ENCODE peak calls at places on chromosomes 11 and 22, in eight cellular contexts. E, M, X, N, V, W, O and Y are unnamed samples.

GRCh38 chr22:41352058-41352457 is 29.7 kb upstream of the TEF start:
- DNase-seq in N (no peak), X (no peak), E (no peak), O (no peak), M (no peak), V (no peak), W (no peak), Y (no peak)

GRCh38 chr11:129625930-129626329 is 189.7 kb upstream of the TMEM45B start:
- DNase-seq in V (no peak), E (peak; percentile 60), X (no peak), O (no peak), W (no peak), N (no peak), M (no peak), Y (no peak)

GRCh38 chr11:86932942-86933875 is 22.0 kb downstream of the FZD4 start:
- DNase-seq in W (no peak), X (no peak), M (no peak), O (no peak), N (no peak), E (no peak), V (no peak), Y (no peak)

GRCh38 chr11:8063319-8063718 is 17.7 kb upstream of the TUB start:
- DNase-seq in O (no peak), W (no peak), X (no peak), N (no peak), M (no peak), E (no peak), V (no peak), Y (no peak)

GRCh38 chr11:118910309-118911112 is 15.2 kb downstream of the BCL9L start:
- DNase-seq in E (no peak), W (no peak), M (peak; percentile 93), V (peak; percentile 93), X (peak; percentile 54), N (peak; percentile 57), O (peak; percentile 51), Y (no peak)

GRCh38 chr11:61545341-61545740 is 35.5 kb downstream of the SYT7 start:
- DNase-seq in N (no peak), O (no peak), E (no peak), X (no peak), M (no peak), V (no peak), W (no peak), Y (no peak)

GRCh38 chr22:26565889-26566288 is 24.0 kb downstream of the TPST2 start:
- DNase-seq in W (no peak), X (no peak), M (no peak), N (no peak), V (peak; percentile 41), O (no peak), E (no peak), Y (no peak)

GRCh38 chr11:13984616-13985474 is 22.3 kb downstream of the SPON1 start:
- DNase-seq in N (no peak), V (no peak), E (no peak), O (no peak), M (no peak), W (no peak), X (no peak), Y (no peak)

GRCh38 chr11:68508425-68508824 is 47.9 kb downstream of the PPP6R3 start:
- DNase-seq in E (no peak), X (no peak), W (no peak), V (no peak), M (no peak), N (no peak), O (no peak), Y (no peak)

GRCh38 chr22:31627223-31627731 is 34.7 kb downstream of the PISD start:
- DNase-seq in E (no peak), W (no peak), N (no peak), V (no peak), X (no peak), M (no peak), O (no peak), Y (no peak)

GRCh38 chr22:50011447-50012200 is 941 bp downstream of the IL17REL start:
- DNase-seq in M (no peak), N (no peak), W (no peak), V (no peak), X (no peak), O (no peak), E (no peak), Y (no peak)

GRCh38 chr11:16000065-16000464 is 356.3 kb downstream of the SOX6 start:
- DNase-seq in W (no peak), M (no peak), X (no peak), O (no peak), V (no peak), E (no peak), N (no peak), Y (no peak)

GRCh38 chr11:116547571-116547970 is 225.2 kb downstream of the BUD13 start:
- DNase-seq in W (no peak), O (no peak), M (no peak), E (no peak), X (no peak), V (no peak), N (no peak), Y (no peak)

GRCh38 chr11:131615611-131616010 is 245.2 kb downstream of the NTM start:
- DNase-seq in W (no peak), O (no peak), M (no peak), X (no peak), E (no peak), V (no peak), N (no peak), Y (no peak)

GRCh38 chr11:67376873-67377808 is 3.7 kb upstream of the CLCF1 start:
- DNase-seq in W (no peak), X (no peak), N (no peak), O (no peak), V (no peak), M (no peak), E (no peak), Y (no peak)

GRCh38 chr11:85947431-85948272 is 92.5 kb downstream of the CCDC83 start:
- DNase-seq in E (no peak), W (no peak), X (no peak), N (no peak), V (no peak), M (no peak), O (no peak), Y (peak; percentile 48)

GRCh38 chr11:109994896-109995295 is 98.3 kb upstream of the ZC3H12C start:
- DNase-seq in E (no peak), N (no peak), W (no peak), O (no peak), V (no peak), X (no peak), M (no peak), Y (no peak)

GRCh38 chr11:45815747-45816146 is 10.8 kb downstream of the SLC35C1 start:
- DNase-seq in V (no peak), M (no peak), E (no peak), N (peak; percentile 31), X (no peak), O (no peak), W (no peak), Y (no peak)

GRCh38 chr11:68509105-68509504 is 48.6 kb downstream of the PPP6R3 start:
- DNase-seq in N (peak; percentile 55), V (no peak), O (no peak), E (no peak), W (no peak), M (no peak), X (no peak), Y (no peak)

GRCh38 chr11:15765530-15765929 is 590.8 kb downstream of the SOX6 start:
- DNase-seq in M (no peak), N (no peak), E (no peak), O (no peak), X (no peak), W (no peak), V (no peak), Y (no peak)

GRCh38 chr22:45678961-45679912 is 7.6 kb downstream of the ATXN10 start:
- DNase-seq in E (no peak), X (no peak), O (no peak), V (no peak), M (no peak), W (no peak), N (no peak), Y (no peak)

GRCh38 chr11:132620423-132620822 is 911.9 kb downstream of the OPCML start:
- DNase-seq in V (no peak), N (no peak), E (peak; percentile 61), X (no peak), M (no peak), W (no peak), O (no peak), Y (no peak)

GRCh38 chr22:36296690-36297089 is 43.8 kb downstream of the APOL1 start:
- DNase-seq in N (no peak), X (no peak), E (no peak), M (no peak), W (no peak), V (peak; percentile 42), O (no peak), Y (no peak)

GRCh38 chr11:119368121-119369034 is 13.1 kb downstream of the USP2 start:
- DNase-seq in N (no peak), X (no peak), M (no peak), E (peak; percentile 31), W (no peak), V (peak; percentile 81), O (peak; percentile 57), Y (no peak)

GRCh38 chr11:30605036-30605435 is 18.9 kb upstream of the MPPED2 start:
- DNase-seq in M (no peak), W (no peak), O (no peak), V (no peak), N (no peak), X (no peak), E (no peak), Y (no peak)

GRCh38 chr11:62921201-62921572 is at the start of gene CHRM1:
- DNase-seq in V (peak; percentile 98), W (no peak), X (no peak), O (peak; percentile 79), E (peak; percentile 45), N (no peak), M (no peak), Y (no peak)

GRCh38 chr11:36500315-36500721 is 9.8 kb downstream of the TRAF6 start:
- DNase-seq in W (no peak), E (no peak), N (no peak), X (no peak), V (no peak), O (no peak), M (no peak), Y (no peak)

GRCh38 chr11:96235725-96236124 is 107.3 kb downstream of the MAML2 start:
- DNase-seq in M (no peak), N (no peak), V (no peak), E (no peak), O (no peak), W (no peak), X (no peak), Y (no peak)

GRCh38 chr22:22156716-22157499 is 87.7 kb upstream of the VPREB1 start:
- DNase-seq in V (no peak), N (peak; percentile 66), X (peak; percentile 43), E (peak; percentile 75), M (no peak), W (peak; percentile 37), O (no peak), Y (peak; percentile 28)

GRCh38 chr11:103863497-103863896 is 172.9 kb upstream of the DDI1 start:
- DNase-seq in X (no peak), N (no peak), M (no peak), W (no peak), E (no peak), O (no peak), V (no peak), Y (no peak)

GRCh38 chr11:69799582-69799981 is 19.6 kb downstream of the FGF3 start:
- DNase-seq in O (no peak), W (no peak), E (no peak), N (peak; percentile 31), V (no peak), X (no peak), M (no peak), Y (no peak)

GRCh38 chr11:111814567-111814966 is 48.4 kb upstream of the PPP2R1B start:
- DNase-seq in N (peak; percentile 21), O (no peak), W (no peak), X (no peak), M (no peak), V (no peak), E (no peak), Y (no peak)

GRCh38 chr11:250740-251299 is 14.0 kb downstream of the PSMD13 start:
- DNase-seq in M (peak; percentile 76), E (no peak), N (peak; percentile 22), X (peak; percentile 76), V (no peak), W (peak; percentile 77), O (no peak), Y (peak; percentile 71)

GRCh38 chr11:782264-783174 is 5.2 kb upstream of the GATD1 start:
- DNase-seq in W (no peak), V (no peak), M (no peak), X (no peak), N (no peak), O (no peak), E (no peak), Y (no peak)